ENCODE peak calls at places on chromosome 9, in six cellular contexts. One of them, this sample, is unnamed.

GRCh38 chr9:109904666-109905065 is 124.7 kb downstream of the PALM2AKAP2 start:
- DNase-seq in small intestine: no peak
- DNase-seq in CD8-positive, alpha-beta T cell: no peak
- DNase-seq in hypothalamus: no peak
- DNase-seq in NCI-H1436: no peak
- DNase-seq in NCI-H524: peak
- DNase-seq in this sample: no peak

GRCh38 chr9:125126019-125126746 is 17.1 kb downstream of the SCAI start:
- DNase-seq in small intestine: peak
- DNase-seq in CD8-positive, alpha-beta T cell: peak
- DNase-seq in hypothalamus: no peak
- DNase-seq in NCI-H1436: no peak
- DNase-seq in NCI-H524: no peak
- DNase-seq in this sample: peak

GRCh38 chr9:8733096-8733954 is 933.7 kb upstream of the DMAC1 start:
- DNase-seq in small intestine: no peak
- DNase-seq in CD8-positive, alpha-beta T cell: no peak
- DNase-seq in hypothalamus: no peak
- DNase-seq in NCI-H1436: no peak
- DNase-seq in NCI-H524: peak
- DNase-seq in this sample: peak

GRCh38 chr9:123763910-123764588 is 165.9 kb downstream of the DENND1A start:
- DNase-seq in small intestine: no peak
- DNase-seq in CD8-positive, alpha-beta T cell: no peak
- DNase-seq in hypothalamus: no peak
- DNase-seq in NCI-H1436: no peak
- DNase-seq in NCI-H524: no peak
- DNase-seq in this sample: no peak

GRCh38 chr9:107060026-107060425 is 197.1 kb downstream of the ZNF462 start:
- DNase-seq in small intestine: no peak
- DNase-seq in CD8-positive, alpha-beta T cell: no peak
- DNase-seq in hypothalamus: no peak
- DNase-seq in NCI-H1436: no peak
- DNase-seq in NCI-H524: no peak
- DNase-seq in this sample: no peak

GRCh38 chr9:129408535-129409215 is 212.2 kb downstream of the C9orf50 start:
- DNase-seq in small intestine: peak
- DNase-seq in CD8-positive, alpha-beta T cell: no peak
- DNase-seq in hypothalamus: no peak
- DNase-seq in NCI-H1436: peak
- DNase-seq in NCI-H524: no peak
- DNase-seq in this sample: no peak

GRCh38 chr9:10059044-10059443 is 553.8 kb downstream of the PTPRD start:
- DNase-seq in small intestine: no peak
- DNase-seq in CD8-positive, alpha-beta T cell: no peak
- DNase-seq in hypothalamus: no peak
- DNase-seq in NCI-H1436: no peak
- DNase-seq in NCI-H524: peak
- DNase-seq in this sample: no peak

GRCh38 chr9:68979538-68980314 is 34.2 kb downstream of the PRKACG start:
- DNase-seq in small intestine: no peak
- DNase-seq in CD8-positive, alpha-beta T cell: peak
- DNase-seq in hypothalamus: no peak
- DNase-seq in NCI-H1436: no peak
- DNase-seq in NCI-H524: no peak
- DNase-seq in this sample: no peak

GRCh38 chr9:74942801-74943200 is 9.9 kb downstream of the C9orf40 start:
- DNase-seq in small intestine: no peak
- DNase-seq in CD8-positive, alpha-beta T cell: no peak
- DNase-seq in hypothalamus: no peak
- DNase-seq in NCI-H1436: no peak
- DNase-seq in NCI-H524: no peak
- DNase-seq in this sample: no peak

GRCh38 chr9:83701769-83702168 is 6.0 kb downstream of the UBQLN1 start:
- DNase-seq in small intestine: peak
- DNase-seq in CD8-positive, alpha-beta T cell: no peak
- DNase-seq in hypothalamus: no peak
- DNase-seq in NCI-H1436: no peak
- DNase-seq in NCI-H524: no peak
- DNase-seq in this sample: no peak

GRCh38 chr9:79639354-79639753 is 67.6 kb downstream of the TLE4 start:
- DNase-seq in small intestine: peak
- DNase-seq in CD8-positive, alpha-beta T cell: no peak
- DNase-seq in hypothalamus: no peak
- DNase-seq in NCI-H1436: no peak
- DNase-seq in NCI-H524: no peak
- DNase-seq in this sample: no peak

GRCh38 chr9:116378873-116379272 is 225.3 kb downstream of the PAPPA start:
- DNase-seq in small intestine: no peak
- DNase-seq in CD8-positive, alpha-beta T cell: no peak
- DNase-seq in hypothalamus: no peak
- DNase-seq in NCI-H1436: no peak
- DNase-seq in NCI-H524: no peak
- DNase-seq in this sample: no peak

GRCh38 chr9:5364294-5364990 is 24.8 kb upstream of the RLN1 start:
- DNase-seq in small intestine: no peak
- DNase-seq in CD8-positive, alpha-beta T cell: no peak
- DNase-seq in hypothalamus: no peak
- DNase-seq in NCI-H1436: no peak
- DNase-seq in NCI-H524: no peak
- DNase-seq in this sample: no peak

GRCh38 chr9:79939819-79940218 is 368.1 kb downstream of the TLE4 start:
- DNase-seq in small intestine: no peak
- DNase-seq in CD8-positive, alpha-beta T cell: no peak
- DNase-seq in hypothalamus: no peak
- DNase-seq in NCI-H1436: no peak
- DNase-seq in NCI-H524: no peak
- DNase-seq in this sample: no peak

GRCh38 chr9:133844876-133845658 is 106.9 kb upstream of the SARDH start:
- DNase-seq in small intestine: no peak
- DNase-seq in CD8-positive, alpha-beta T cell: no peak
- DNase-seq in hypothalamus: no peak
- DNase-seq in NCI-H1436: no peak
- DNase-seq in NCI-H524: no peak
- DNase-seq in this sample: peak

GRCh38 chr9:136252281-136252680 is 6.7 kb upstream of the QSOX2 start:
- DNase-seq in small intestine: no peak
- DNase-seq in CD8-positive, alpha-beta T cell: no peak
- DNase-seq in hypothalamus: no peak
- DNase-seq in NCI-H1436: no peak
- DNase-seq in NCI-H524: no peak
- DNase-seq in this sample: no peak

GRCh38 chr9:125189011-125189360 is 617 bp downstream of the PPP6C start:
- DNase-seq in small intestine: peak
- DNase-seq in CD8-positive, alpha-beta T cell: peak
- DNase-seq in hypothalamus: peak
- DNase-seq in NCI-H1436: no peak
- DNase-seq in NCI-H524: peak
- DNase-seq in this sample: no peak

GRCh38 chr9:136292591-136293448 is 11.1 kb downstream of the CCDC187 start:
- DNase-seq in small intestine: no peak
- DNase-seq in CD8-positive, alpha-beta T cell: no peak
- DNase-seq in hypothalamus: no peak
- DNase-seq in NCI-H1436: no peak
- DNase-seq in NCI-H524: no peak
- DNase-seq in this sample: no peak

GRCh38 chr9:86341007-86341491 is 13.2 kb downstream of the TUT7 start:
- DNase-seq in small intestine: no peak
- DNase-seq in CD8-positive, alpha-beta T cell: no peak
- DNase-seq in hypothalamus: no peak
- DNase-seq in NCI-H1436: no peak
- DNase-seq in NCI-H524: no peak
- DNase-seq in this sample: no peak

This sample was measured in anterior cingulate cortex.